ENCODE peak calls at places on chromosomes 6 and 20, in five cellular contexts. R, P, V, O and C are unnamed samples.

GRCh38 chr6:146441907-146442306 is 101.7 kb upstream of the RAB32 start:
- DNase-seq in O (no peak), P (no peak), R (no peak), V (no peak), C (no peak)

GRCh38 chr6:148999921-149000589 is 253.2 kb downstream of the UST start:
- DNase-seq in P (no peak), O (no peak), V (no peak), R (no peak), C (no peak)

GRCh38 chr6:21438237-21438985 is 155.1 kb upstream of the SOX4 start:
- DNase-seq in V (no peak), O (no peak), R (peak; percentile 97), P (no peak), C (no peak)

GRCh38 chr6:33632603-33633039 is 11.5 kb downstream of the ITPR3 start:
- DNase-seq in R (no peak), O (peak; percentile 75), V (peak; percentile 76), P (peak; percentile 37), C (peak; percentile 80)

GRCh38 chr6:81978230-81978629 is 225.7 kb upstream of the TENT5A start:
- DNase-seq in R (no peak), V (no peak), P (no peak), O (no peak), C (no peak)

GRCh38 chr20:37927410-37928048 is 24.6 kb downstream of the VSTM2L start:
- DNase-seq in R (no peak), V (no peak), P (no peak), O (no peak), C (no peak)

GRCh38 chr6:107988570-107988969 is 30.6 kb upstream of the SEC63 start:
- DNase-seq in V (no peak), P (no peak), R (no peak), O (no peak), C (no peak)

GRCh38 chr20:34364013-34364382 is 925 bp downstream of the ITCH start:
- DNase-seq in P (no peak), R (no peak), V (no peak), O (no peak), C (no peak)

GRCh38 chr6:113352029-113352801 is 504.9 kb upstream of the MARCKS start:
- DNase-seq in O (peak; percentile 100), V (no peak), P (peak; percentile 90), R (no peak), C (no peak)

DNA sequence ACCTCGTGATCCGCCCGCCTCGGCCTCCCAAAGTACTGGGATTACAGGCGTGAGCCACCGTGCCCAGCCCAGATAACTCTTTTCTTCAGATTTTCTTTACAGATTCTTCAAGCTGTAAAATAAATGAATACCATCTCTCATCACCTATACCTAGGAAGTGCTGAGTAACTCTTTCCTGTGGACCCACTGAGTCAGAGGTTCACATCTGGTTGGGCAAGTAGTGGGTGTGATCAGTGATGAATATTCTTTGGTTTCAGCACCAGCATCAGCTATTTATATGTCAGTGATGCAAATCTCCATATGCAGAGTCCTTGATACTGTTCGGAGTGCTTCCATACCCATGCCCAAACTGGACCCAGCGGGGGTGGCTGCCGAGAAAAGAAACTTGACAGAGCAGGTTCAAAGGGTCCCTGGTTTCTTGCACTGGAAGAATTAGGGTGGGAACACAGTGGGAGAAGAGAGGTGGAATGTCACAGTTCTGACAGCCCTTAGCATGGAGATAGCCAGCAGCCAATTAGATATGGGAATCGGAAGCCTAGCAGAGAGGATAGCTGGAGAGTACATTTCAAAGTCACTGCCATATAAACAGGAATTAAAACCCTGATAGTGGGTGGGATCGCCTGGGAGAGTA is 64.9 kb upstream of the DDR1 start:
- DNase-seq in V (no peak), R (no peak), P (no peak), O (no peak), C (no peak)
- H3K4me3 ChIP-seq in V (no peak overlapping the region), R (no peak overlapping the region), P (no peak overlapping the region), O (no peak overlapping the region), C (no peak overlapping the region)

GRCh38 chr6:132210886-132211563 is 190.2 kb downstream of the MOXD1 start:
- DNase-seq in V (no peak), P (no peak), O (no peak), R (no peak), C (no peak)
- TF ChIP-seq ZBTB33 in V (no peak), P (no peak), O (no peak), R (no peak), C (no peak)

DNA sequence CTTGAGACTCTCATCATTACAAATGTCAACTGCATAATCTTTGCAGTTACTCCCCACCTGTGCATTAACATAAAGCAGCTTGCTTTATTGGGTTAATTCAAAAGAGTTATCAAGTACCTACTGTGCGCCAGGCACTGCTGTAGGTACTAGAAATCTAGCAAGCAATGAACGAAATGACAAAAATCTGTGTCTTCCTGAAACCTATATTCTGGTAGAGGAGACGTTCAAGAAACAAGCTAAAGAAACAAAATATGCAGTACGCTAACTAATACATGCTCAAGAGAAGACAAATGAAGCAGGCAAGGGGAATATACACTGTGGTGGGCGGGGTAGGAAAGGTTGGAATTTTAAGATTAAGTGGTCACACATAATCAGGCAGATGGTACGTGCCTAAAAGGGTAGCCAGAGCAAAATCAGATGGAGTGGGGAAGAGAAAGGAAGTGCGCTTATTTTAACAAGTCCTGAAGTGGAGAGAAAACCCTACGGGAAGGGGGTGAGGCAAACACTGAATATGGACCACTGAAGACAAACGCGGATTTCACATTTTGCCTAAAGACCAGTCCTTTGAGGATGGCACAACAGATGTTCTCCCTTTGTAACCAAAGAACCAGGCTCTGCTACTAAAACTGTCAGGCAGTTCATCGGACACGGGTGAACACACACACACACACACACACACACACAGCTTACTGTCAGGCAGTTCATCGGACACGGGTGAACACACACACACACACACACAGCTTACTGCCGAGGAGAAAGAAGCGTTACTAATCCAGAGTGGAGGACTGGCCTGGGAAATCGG is 1.2 kb downstream of the ELOVL2 start:
- DNase-seq in O (no peak), V (no peak), R (peak; percentile 2), P (no peak), C (peak; percentile 30)
- H3K4me3 ChIP-seq in O (peak overlapping the region; percentile 86), V (no peak overlapping the region), R (peak overlapping the region; percentile 58), P (no peak overlapping the region), C (peak overlapping the region; percentile 57)

DNA sequence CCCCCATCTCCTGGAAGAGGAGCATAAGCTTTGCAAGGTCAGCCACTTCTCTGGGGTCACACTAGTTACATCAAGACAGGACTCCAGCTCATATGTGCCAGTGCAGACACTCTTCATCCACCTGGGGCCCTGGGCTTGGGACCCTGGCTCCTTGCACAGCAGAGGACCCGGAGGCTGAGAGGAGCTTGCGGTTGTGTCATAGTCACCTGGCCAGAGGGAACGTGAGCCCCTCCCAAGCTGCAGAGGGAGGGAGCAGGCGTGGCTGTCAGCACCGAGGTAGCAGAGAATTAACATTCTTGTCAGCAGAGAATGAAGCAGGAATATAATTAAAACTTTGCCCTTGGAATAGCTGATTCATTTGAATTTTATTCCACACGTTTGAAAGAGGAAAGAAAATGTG is 36.7 kb downstream of the BCAS4 start:
- DNase-seq in P (no peak), O (no peak), R (no peak), V (no peak), C (no peak)
- TF ChIP-seq ZBTB33 in P (no peak), O (no peak), R (no peak), V (no peak), C (no peak)

DNA sequence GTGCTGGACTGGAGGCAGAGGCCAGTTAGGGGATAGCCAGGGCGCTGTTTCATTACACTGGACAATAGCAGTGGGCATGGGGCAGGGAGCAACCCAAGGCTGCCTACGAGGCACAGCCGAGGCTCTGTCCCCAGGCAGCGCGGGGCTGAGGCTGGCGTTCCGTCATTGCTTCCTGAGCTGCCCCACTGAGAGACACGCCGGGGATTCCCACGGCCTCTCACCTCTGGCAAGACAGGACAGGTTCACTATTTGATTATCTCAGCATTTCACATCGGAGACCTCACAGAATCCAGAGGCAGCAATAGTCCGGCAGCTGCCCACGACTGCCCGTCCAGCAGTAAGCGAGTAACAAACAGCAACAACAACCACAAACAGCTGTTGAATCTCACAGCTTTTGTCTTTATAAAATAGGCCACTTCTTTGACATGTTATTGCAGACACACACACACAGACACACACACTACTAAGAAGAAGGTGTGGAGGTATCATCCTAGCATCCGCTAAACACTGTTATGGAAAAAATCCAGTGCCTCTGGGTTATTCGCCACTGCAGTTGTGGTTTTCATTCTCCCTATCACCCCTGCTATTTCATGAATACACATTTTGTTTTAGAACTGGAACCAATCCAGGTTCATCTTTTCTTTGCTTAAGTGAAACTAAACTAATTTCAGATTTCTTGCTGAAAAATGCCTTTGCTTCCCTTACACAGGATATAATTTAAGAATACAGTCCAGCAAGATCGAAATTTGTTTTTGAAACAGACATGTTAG is 19.5 kb downstream of the KIF25 start:
- DNase-seq in O (no peak), V (no peak), R (no peak), P (no peak), C (no peak)
- H3K4me3 ChIP-seq in O (no peak overlapping the region), V (no peak overlapping the region), R (no peak overlapping the region), P (no peak overlapping the region), C (no peak overlapping the region)

GRCh38 chr20:8132632-8133587 is 844 bp downstream of the PLCB1 start:
- DNase-seq in P (no peak), R (no peak), V (no peak), O (no peak), C (no peak)
- TF ChIP-seq ZBTB33 in P (no peak), R (no peak), V (no peak), O (peak; percentile 84), C (no peak)

DNA sequence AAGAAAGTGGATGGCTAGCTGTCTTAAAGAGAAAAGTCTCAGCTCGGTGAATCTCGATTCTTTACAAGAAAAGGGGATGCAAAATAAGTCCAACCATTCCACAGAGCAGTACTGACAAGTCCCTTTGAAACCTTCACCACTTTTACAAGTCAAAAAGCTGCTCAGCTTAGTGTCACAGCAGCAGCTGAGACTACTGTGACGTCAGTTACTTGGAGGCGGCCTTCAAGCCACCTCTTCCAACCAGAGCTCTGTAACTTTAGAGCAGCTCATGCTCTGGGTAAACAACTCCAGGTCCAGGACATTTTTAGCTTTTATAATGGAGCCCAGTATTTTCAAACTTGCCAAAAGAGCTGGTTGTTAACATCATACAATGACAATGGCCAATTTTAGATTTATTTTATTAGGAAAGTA is at the start of gene KIAA0408:
- DNase-seq in P (no peak), O (no peak), V (no peak), R (no peak), C (no peak)
- H3K4me3 ChIP-seq in P (no peak within 1 kb of the TSS), O (no peak within 1 kb of the TSS), V (no peak within 1 kb of the TSS), R (no peak within 1 kb of the TSS), C (no peak within 1 kb of the TSS)

GRCh38 chr6:99512033-99512432 is 3.2 kb downstream of the USP45 start:
- DNase-seq in O (no peak), R (no peak), P (no peak), V (no peak), C (no peak)

GRCh38 chr6:99519446-99519845 is 4.2 kb upstream of the USP45 start:
- DNase-seq in R (no peak), O (no peak), V (no peak), P (no peak), C (no peak)

DNA sequence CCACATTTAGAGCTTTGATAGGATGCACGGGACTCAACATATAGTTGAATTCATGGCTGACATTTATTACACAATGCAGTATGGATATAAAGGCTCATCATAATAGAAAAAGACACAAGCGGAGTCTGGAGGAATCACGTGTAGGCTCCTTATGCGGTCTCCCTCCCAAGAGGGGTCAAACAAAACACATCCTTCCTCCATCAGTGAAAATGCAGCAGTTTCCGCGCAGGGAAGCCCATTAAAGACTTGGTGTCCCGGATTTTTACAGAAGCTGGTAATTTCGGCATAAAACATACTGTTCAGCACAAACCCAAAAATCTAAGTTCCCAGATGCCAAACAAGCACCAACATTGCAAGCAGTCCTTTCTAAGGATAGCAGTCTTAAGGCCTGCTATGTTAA is 1.1 kb downstream of the USP45 start:
- DNase-seq in P (no peak), V (no peak), O (no peak), R (no peak), C (peak; percentile 22)
- TF ChIP-seq ZBTB33 in P (no peak), V (no peak), O (no peak), R (no peak), C (no peak)